ENCODE peak calls at places on chromosome 12, in nine cellular contexts. Z is stimulated activated naive CD8-positive, alpha-beta T cell treated with anti-CD3 and anti-CD28 coated beads, Interleukin-15, amount 100 ng/mL, for 72 hours; X is activated naive CD8-positive, alpha-beta T cell treated with anti-CD3 and anti-CD28 coated beads, Interleukin-2, amount 10 ng/mL, durations not matched to agents 7 days and 5 days; G is T1000; F is A172; A is foreskin fibroblast; Y is nephron progenitor cell; Q is AML-193; B is T-helper 2 cell. W is an unnamed sample.

GRCh38 chr12:38282886-38283285 is 33.7 kb upstream of the ALG10B start:
- DNase-seq in Z (no peak), X (no peak), G (no peak), F (peak; percentile 88), A (no peak), Y (no peak), Q (no peak), B (no peak), W (no peak)

GRCh38 chr12:19709889-19710288 is 270.6 kb downstream of the AEBP2 start:
- DNase-seq in Z (no peak), X (no peak), G (no peak), F (no peak), A (no peak), Y (no peak), Q (no peak), B (no peak), W (no peak)

GRCh38 chr12:122006186-122006926 is 15.3 kb upstream of the BCL7A start:
- DNase-seq in Z (no peak), X (peak; percentile 41), G (no peak), F (no peak), A (no peak), Y (no peak), Q (no peak), B (no peak), W (no peak)

GRCh38 chr12:34290191-34290995 is 268.1 kb downstream of the ALG10 start:
- DNase-seq in Z (no peak), X (peak; percentile 10), G (no peak), F (no peak), A (no peak), Y (no peak), Q (no peak), B (no peak), W (no peak)

GRCh38 chr12:121238604-121239334 is 28.8 kb downstream of the P2RX4 start:
- DNase-seq in Z (no peak), X (no peak), G (no peak), F (no peak), A (no peak), Y (no peak), Q (peak; percentile 12), B (no peak), W (no peak)

GRCh38 chr12:45794422-45794821 is 64.9 kb downstream of the ARID2 start:
- DNase-seq in Z (no peak), X (no peak), G (no peak), F (no peak), A (no peak), Y (no peak), Q (no peak), B (no peak), W (no peak)

GRCh38 chr12:121217761-121218160 is 7.8 kb downstream of the P2RX4 start:
- DNase-seq in Z (no peak), X (no peak), G (no peak), F (no peak), A (no peak), Y (no peak), Q (no peak), B (no peak), W (no peak)

GRCh38 chr12:120314220-120314619 is 12.1 kb downstream of the SIRT4 start:
- DNase-seq in Z (no peak), X (no peak), G (no peak), F (no peak), A (no peak), Y (no peak), Q (no peak), B (no peak), W (no peak)

GRCh38 chr12:115227137-115227615 is 543.2 kb upstream of the TBX3 start:
- DNase-seq in Z (no peak), X (no peak), G (peak; percentile 100), F (peak; percentile 88), A (peak; percentile 89), Y (no peak), Q (no peak), B (no peak), W (peak; percentile 91)

GRCh38 chr12:121181181-121181580 is 28.7 kb upstream of the P2RX4 start:
- DNase-seq in Z (no peak), X (no peak), G (no peak), F (peak; percentile 28), A (peak; percentile 57), Y (no peak), Q (no peak), B (no peak), W (no peak)

GRCh38 chr12:38880288-38880687 is 25.1 kb downstream of the CPNE8 start:
- DNase-seq in Z (no peak), X (no peak), G (no peak), F (no peak), A (no peak), Y (no peak), Q (no peak), B (no peak), W (no peak)

GRCh38 chr12:42162198-42162597 is 17.5 kb upstream of the GXYLT1 start:
- DNase-seq in Z (no peak), X (no peak), G (no peak), F (peak; percentile 60), A (no peak), Y (no peak), Q (no peak), B (no peak), W (peak; percentile 35)

GRCh38 chr12:9039397-9039977 is 50.1 kb downstream of the KLRG1 start:
- DNase-seq in Z (no peak), X (no peak), G (no peak), F (peak; percentile 40), A (peak; percentile 20), Y (peak; percentile 12), Q (peak; percentile 74), B (no peak), W (peak; percentile 75)

GRCh38 chr12:62505786-62506185 is 39.2 kb downstream of the MON2 start:
- DNase-seq in Z (no peak), X (no peak), G (no peak), F (no peak), A (no peak), Y (no peak), Q (no peak), B (no peak), W (no peak)

GRCh38 chr12:68807576-68808387 is at the start of gene MDM2:
- DNase-seq in Z (peak; percentile 99), X (peak; percentile 99), G (peak; percentile 100), F (peak; percentile 79), A (peak; percentile 85), Y (peak; percentile 93), Q (peak; percentile 64), B (peak; percentile 97), W (peak; percentile 97)

GRCh38 chr12:113244015-113244983 is 23.0 kb downstream of the TPCN1 start:
- DNase-seq in Z (no peak), X (no peak), G (no peak), F (no peak), A (no peak), Y (no peak), Q (no peak), B (no peak), W (no peak)

GRCh38 chr12:106149096-106149784 is 10.5 kb upstream of the NUAK1 start:
- DNase-seq in Z (no peak), X (no peak), G (no peak), F (peak; percentile 21), A (no peak), Y (peak; percentile 34), Q (no peak), B (no peak), W (peak; percentile 43)

GRCh38 chr12:110930348-110931314 is 10.3 kb upstream of the MYL2 start:
- DNase-seq in Z (no peak), X (no peak), G (no peak), F (no peak), A (no peak), Y (no peak), Q (no peak), B (no peak), W (no peak)

GRCh38 chr12:66240106-66240820 is 51.2 kb downstream of the IRAK3 start:
- DNase-seq in Z (no peak), X (no peak), G (no peak), F (no peak), A (no peak), Y (no peak), Q (peak; percentile 71), B (no peak), W (no peak)

GRCh38 chr12:132218915-132219314 is 74.7 kb downstream of the NOC4L start:
- DNase-seq in Z (peak; percentile 29), X (no peak), G (no peak), F (no peak), A (no peak), Y (peak; percentile 48), Q (peak; percentile 32), B (peak; percentile 33), W (peak; percentile 24)

GRCh38 chr12:66552753-66553152 is 126.1 kb downstream of the GRIP1 start:
- DNase-seq in Z (no peak), X (no peak), G (no peak), F (no peak), A (no peak), Y (no peak), Q (no peak), B (no peak), W (no peak)

GRCh38 chr12:121227294-121227693 is 17.4 kb downstream of the P2RX4 start:
- DNase-seq in Z (no peak), X (no peak), G (no peak), F (no peak), A (no peak), Y (no peak), Q (no peak), B (no peak), W (no peak)

GRCh38 chr12:124509676-124510300 is 57.6 kb downstream of the NCOR2 start:
- DNase-seq in Z (no peak), X (no peak), G (no peak), F (no peak), A (peak; percentile 77), Y (peak; percentile 80), Q (no peak), B (no peak), W (peak; percentile 41)

GRCh38 chr12:90621927-90622326 is 333.0 kb downstream of the CCER1 start:
- DNase-seq in Z (no peak), X (no peak), G (no peak), F (peak; percentile 3), A (peak; percentile 61), Y (no peak), Q (no peak), B (no peak), W (peak; percentile 37)

GRCh38 chr12:113248842-113249435 is 27.7 kb downstream of the TPCN1 start:
- DNase-seq in Z (no peak), X (no peak), G (no peak), F (no peak), A (no peak), Y (no peak), Q (no peak), B (no peak), W (no peak)

GRCh38 chr12:94717112-94717511 is 66.8 kb upstream of the TMCC3 start:
- DNase-seq in Z (no peak), X (no peak), G (no peak), F (no peak), A (no peak), Y (peak; percentile 15), Q (no peak), B (no peak), W (no peak)